ENCODE peak calls at places on chromosomes 13 and 19, in five cellular contexts. One of them, this sample, is unnamed.
A peak's percentile ranks its signal among the peaks of the same experiment; 100 is the strongest.

GRCh38 chr13:77909827-77910226 is 8.8 kb downstream of the EDNRB start:
- DNase-seq in fibroblast of the conjunctiva: no peak
- DNase-seq in NCI-H2029: no peak
- DNase-seq in ELF-1: peak; percentile 22
- DNase-seq in T-helper 9 cell: no peak
- DNase-seq in this sample: no peak

GRCh38 chr19:48196933-48197665 is 26.6 kb downstream of the ZSWIM9 start:
- DNase-seq in fibroblast of the conjunctiva: no peak
- DNase-seq in NCI-H2029: no peak
- DNase-seq in ELF-1: peak; percentile 22
- DNase-seq in T-helper 9 cell: no peak
- DNase-seq in this sample: no peak

GRCh38 chr13:77492982-77493381 is 42.5 kb upstream of the SCEL start:
- DNase-seq in fibroblast of the conjunctiva: peak; percentile 13
- DNase-seq in NCI-H2029: peak; percentile 18
- DNase-seq in ELF-1: no peak
- DNase-seq in T-helper 9 cell: no peak
- DNase-seq in this sample: no peak

GRCh38 chr19:3830841-3831589 is 37.8 kb downstream of the ZFR2 start:
- DNase-seq in fibroblast of the conjunctiva: no peak
- DNase-seq in NCI-H2029: no peak
- DNase-seq in ELF-1: no peak
- DNase-seq in T-helper 9 cell: no peak
- DNase-seq in this sample: no peak

GRCh38 chr19:31350033-31350692 is 927 bp upstream of the TSHZ3 start:
- DNase-seq in fibroblast of the conjunctiva: no peak
- DNase-seq in NCI-H2029: no peak
- DNase-seq in ELF-1: no peak
- DNase-seq in T-helper 9 cell: no peak
- DNase-seq in this sample: no peak

GRCh38 chr13:40589285-40590109 is 76.9 kb downstream of the FOXO1 start:
- DNase-seq in fibroblast of the conjunctiva: peak; percentile 9
- DNase-seq in NCI-H2029: no peak
- DNase-seq in ELF-1: peak; percentile 36
- DNase-seq in T-helper 9 cell: no peak
- DNase-seq in this sample: no peak

GRCh38 chr19:30066781-30067759 is 125.0 kb downstream of the URI1 start:
- DNase-seq in fibroblast of the conjunctiva: no peak
- DNase-seq in NCI-H2029: no peak
- DNase-seq in ELF-1: no peak
- DNase-seq in T-helper 9 cell: no peak
- DNase-seq in this sample: no peak

GRCh38 chr13:79457948-79458347 is 23.0 kb upstream of the NDFIP2 start:
- DNase-seq in fibroblast of the conjunctiva: peak; percentile 64
- DNase-seq in NCI-H2029: no peak
- DNase-seq in ELF-1: no peak
- DNase-seq in T-helper 9 cell: no peak
- DNase-seq in this sample: no peak

GRCh38 chr13:72246396-72246795 is 379.4 kb upstream of the DACH1 start:
- DNase-seq in fibroblast of the conjunctiva: no peak
- DNase-seq in NCI-H2029: no peak
- DNase-seq in ELF-1: no peak
- DNase-seq in T-helper 9 cell: no peak
- DNase-seq in this sample: no peak

GRCh38 chr13:42740753-42741152 is 40.6 kb upstream of the FAM216B start:
- DNase-seq in fibroblast of the conjunctiva: no peak
- DNase-seq in NCI-H2029: no peak
- DNase-seq in ELF-1: no peak
- DNase-seq in T-helper 9 cell: no peak
- DNase-seq in this sample: no peak

GRCh38 chr13:91072511-91072910 is 275.0 kb upstream of the MIR17HG start:
- DNase-seq in fibroblast of the conjunctiva: no peak
- DNase-seq in NCI-H2029: no peak
- DNase-seq in ELF-1: no peak
- DNase-seq in T-helper 9 cell: no peak
- DNase-seq in this sample: no peak

This sample was measured in CD4-positive, alpha-beta T cell.